ENCODE peak calls at places on chromosomes 5 and 9, in eight cellular contexts. Y, S, E, H, K, B, V and G are unnamed samples.

GRCh38 chr9:109010676-109011655 is 2.3 kb downstream of the CTNNAL1 start:
- DNase-seq in Y (no peak), S (peak; percentile 58), E (no peak), H (no peak), K (no peak), B (no peak), V (peak; percentile 80), G (peak; percentile 44)

GRCh38 chr5:1040571-1040970 is 32.0 kb downstream of the NKD2 start:
- DNase-seq in Y (no peak), S (no peak), E (no peak), H (no peak), K (no peak), B (no peak), V (no peak), G (no peak)

GRCh38 chr5:34656700-34657549 is 797 bp downstream of the RAI14 start:
- DNase-seq in Y (no peak), S (no peak), E (no peak), H (peak; percentile 45), K (no peak), B (no peak), V (peak; percentile 29), G (peak; percentile 35)

GRCh38 chr9:120531683-120532300 is 48.2 kb downstream of the CDK5RAP2 start:
- DNase-seq in Y (peak; percentile 36), S (peak; percentile 17), E (peak; percentile 44), H (no peak), K (no peak), B (no peak), V (peak; percentile 59), G (no peak)

GRCh38 chr5:148474025-148474511 is 90.3 kb downstream of the FBXO38 start:
- DNase-seq in Y (no peak), S (peak; percentile 10), E (no peak), H (no peak), K (no peak), B (no peak), V (no peak), G (no peak)

GRCh38 chr5:171528865-171529264 is 109.4 kb downstream of the FGF18 start:
- DNase-seq in Y (no peak), S (no peak), E (no peak), H (no peak), K (no peak), B (no peak), V (no peak), G (no peak)

GRCh38 chr9:116087246-116087645 is 66.3 kb upstream of the PAPPA start:
- DNase-seq in Y (no peak), S (no peak), E (no peak), H (no peak), K (no peak), B (peak; percentile 37), V (peak; percentile 78), G (no peak)

GRCh38 chr5:9056046-9056445 is 489.8 kb downstream of the SEMA5A start:
- DNase-seq in Y (no peak), S (peak; percentile 71), E (peak; percentile 77), H (no peak), K (no peak), B (no peak), V (peak; percentile 72), G (no peak)

GRCh38 chr9:14882118-14882517 is 28.1 kb downstream of the FREM1 start:
- DNase-seq in Y (no peak), S (no peak), E (no peak), H (no peak), K (no peak), B (no peak), V (no peak), G (no peak)

GRCh38 chr5:176559683-176560082 is 10.5 kb downstream of the CDHR2 start:
- DNase-seq in Y (no peak), S (no peak), E (no peak), H (no peak), K (no peak), B (no peak), V (peak; percentile 30), G (no peak)

GRCh38 chr5:5145651-5146529 is 5.8 kb downstream of the ADAMTS16 start:
- DNase-seq in Y (no peak), S (peak; percentile 98), E (no peak), H (no peak), K (no peak), B (peak; percentile 15), V (no peak), G (no peak)

GRCh38 chr5:141373673-141374317 is at the start of gene PCDHGA6:
- DNase-seq in Y (no peak), S (peak; percentile 24), E (no peak), H (no peak), K (no peak), B (no peak), V (peak; percentile 39), G (no peak)

GRCh38 chr9:79257215-79257614 is 314.6 kb upstream of the TLE4 start:
- DNase-seq in Y (no peak), S (no peak), E (peak; percentile 40), H (peak; percentile 25), K (no peak), B (no peak), V (no peak), G (no peak)

GRCh38 chr5:545641-546375 is 21.6 kb upstream of the SLC9A3 start:
- DNase-seq in Y (no peak), S (no peak), E (no peak), H (peak; percentile 40), K (no peak), B (no peak), V (no peak), G (no peak)

GRCh38 chr9:129806126-129806525 is 3.1 kb downstream of the TOR1B start:
- DNase-seq in Y (no peak), S (no peak), E (no peak), H (no peak), K (no peak), B (no peak), V (no peak), G (no peak)

GRCh38 chr9:23343226-23343625 is 482.8 kb downstream of the ELAVL2 start:
- DNase-seq in Y (no peak), S (no peak), E (no peak), H (no peak), K (no peak), B (no peak), V (no peak), G (no peak)

GRCh38 chr9:134486127-134486995 is 155.2 kb upstream of the COL5A1 start:
- DNase-seq in Y (no peak), S (no peak), E (no peak), H (no peak), K (no peak), B (no peak), V (no peak), G (no peak)

GRCh38 chr5:109779036-109779735 is 89.5 kb downstream of the MAN2A1 start:
- DNase-seq in Y (no peak), S (no peak), E (no peak), H (no peak), K (no peak), B (no peak), V (no peak), G (no peak)

GRCh38 chr9:134693641-134694367 is 52.2 kb downstream of the COL5A1 start:
- DNase-seq in Y (no peak), S (no peak), E (no peak), H (peak; percentile 8), K (no peak), B (no peak), V (no peak), G (no peak)

GRCh38 chr9:35660966-35661413 is 2.9 kb downstream of the CCDC107 start:
- DNase-seq in Y (peak; percentile 30), S (no peak), E (no peak), H (peak; percentile 74), K (no peak), B (no peak), V (no peak), G (no peak)

GRCh38 chr9:131675437-131676022 is 64.3 kb downstream of the RAPGEF1 start:
- DNase-seq in Y (no peak), S (no peak), E (no peak), H (no peak), K (no peak), B (no peak), V (no peak), G (no peak)

GRCh38 chr5:72501475-72501874 is 5.7 kb downstream of the ZNF366 start:
- DNase-seq in Y (no peak), S (no peak), E (no peak), H (no peak), K (no peak), B (no peak), V (no peak), G (no peak)

GRCh38 chr5:146667633-146668032 is 151.6 kb upstream of the GPR151 start:
- DNase-seq in Y (peak; percentile 26), S (peak; percentile 34), E (peak; percentile 16), H (no peak), K (no peak), B (no peak), V (peak; percentile 40), G (no peak)

GRCh38 chr9:80664327-80665210 is 1024.8 kb downstream of the TLE1 start:
- DNase-seq in Y (peak; percentile 4), S (peak; percentile 40), E (no peak), H (no peak), K (no peak), B (no peak), V (peak; percentile 54), G (no peak)

GRCh38 chr9:6305954-6306563 is 22.1 kb upstream of the TPD52L3 start:
- DNase-seq in Y (peak; percentile 68), S (peak; percentile 34), E (peak; percentile 6), H (no peak), K (no peak), B (no peak), V (peak; percentile 46), G (peak; percentile 42)

GRCh38 chr5:179377421-179378115 is 32.3 kb upstream of the ADAMTS2 start:
- DNase-seq in Y (no peak), S (no peak), E (no peak), H (no peak), K (no peak), B (no peak), V (no peak), G (no peak)

GRCh38 chr5:33233013-33233463 is 207.7 kb upstream of the TARS1 start:
- DNase-seq in Y (peak; percentile 52), S (no peak), E (no peak), H (no peak), K (no peak), B (no peak), V (no peak), G (no peak)

GRCh38 chr5:16886366-16886736 is 49.7 kb downstream of the MYO10 start:
- DNase-seq in Y (no peak), S (no peak), E (no peak), H (no peak), K (no peak), B (no peak), V (no peak), G (no peak)

GRCh38 chr5:141326088-141326854 is 4.0 kb upstream of the PCDHGA1 start:
- DNase-seq in Y (no peak), S (peak; percentile 40), E (no peak), H (peak; percentile 75), K (peak; percentile 5), B (no peak), V (peak; percentile 68), G (peak; percentile 62)

GRCh38 chr9:104232781-104233341 is 138.8 kb downstream of the SMC2 start:
- DNase-seq in Y (no peak), S (peak; percentile 99), E (no peak), H (no peak), K (no peak), B (no peak), V (peak; percentile 98), G (no peak)

GRCh38 chr5:58999804-59000595 is 417.1 kb downstream of the RAB3C start:
- DNase-seq in Y (no peak), S (peak; percentile 5), E (no peak), H (no peak), K (no peak), B (no peak), V (no peak), G (no peak)

GRCh38 chr5:108193021-108193795 is 188.7 kb downstream of the FBXL17 start:
- DNase-seq in Y (no peak), S (peak; percentile 77), E (no peak), H (no peak), K (no peak), B (no peak), V (peak; percentile 15), G (no peak)